ENCODE peak calls at places on chromosome 12, in ten cellular contexts. One of them, this sample, is unnamed.

GRCh38 chr12:51827925-51828818 is 20.3 kb downstream of the FIGNL2 start:
- DNase-seq in lower leg skin: no peak
- DNase-seq in stimulated activated CD4-positive, alpha-beta T cell treated with anti-CD3 and anti-CD28 coated beads, Interleukin-2, amount 100 ng/mL, for 24 hours: peak
- DNase-seq in T follicular helper cell: no peak
- DNase-seq in bronchial epithelial cell: peak
- DNase-seq in LoVo: peak
- DNase-seq in Right ventricle myocardium superior: no peak
- DNase-seq in RPMI8226: peak
- DNase-seq in central memory CD4-positive, alpha-beta T cell: no peak
- DNase-seq in H7: no peak
- DNase-seq in this sample: peak

GRCh38 chr12:76080017-76080728 is 4.3 kb downstream of the NAP1L1 start:
- DNase-seq in T follicular helper cell: no peak
- DNase-seq in stimulated activated CD4-positive, alpha-beta T cell treated with anti-CD3 and anti-CD28 coated beads, Interleukin-2, amount 100 ng/mL, for 24 hours: no peak
- DNase-seq in Right ventricle myocardium superior: no peak
- DNase-seq in bronchial epithelial cell: no peak
- DNase-seq in H7: no peak
- DNase-seq in central memory CD4-positive, alpha-beta T cell: no peak
- DNase-seq in RPMI8226: no peak
- DNase-seq in LoVo: no peak
- DNase-seq in lower leg skin: no peak
- DNase-seq in this sample: no peak

GRCh38 chr12:118494776-118495175 is 118.4 kb downstream of the SUDS3 start:
- DNase-seq in central memory CD4-positive, alpha-beta T cell: no peak
- DNase-seq in stimulated activated CD4-positive, alpha-beta T cell treated with anti-CD3 and anti-CD28 coated beads, Interleukin-2, amount 100 ng/mL, for 24 hours: no peak
- DNase-seq in RPMI8226: no peak
- DNase-seq in bronchial epithelial cell: peak
- DNase-seq in LoVo: no peak
- DNase-seq in Right ventricle myocardium superior: no peak
- DNase-seq in H7: no peak
- DNase-seq in T follicular helper cell: no peak
- DNase-seq in lower leg skin: no peak
- DNase-seq in this sample: no peak

GRCh38 chr12:56128669-56129209 is 672 bp downstream of the ESYT1 start:
- DNase-seq in central memory CD4-positive, alpha-beta T cell: no peak
- DNase-seq in H7: peak
- DNase-seq in LoVo: no peak
- DNase-seq in Right ventricle myocardium superior: no peak
- DNase-seq in RPMI8226: no peak
- DNase-seq in stimulated activated CD4-positive, alpha-beta T cell treated with anti-CD3 and anti-CD28 coated beads, Interleukin-2, amount 100 ng/mL, for 24 hours: no peak
- DNase-seq in lower leg skin: peak
- DNase-seq in T follicular helper cell: no peak
- DNase-seq in bronchial epithelial cell: peak
- DNase-seq in this sample: peak

GRCh38 chr12:131642101-131642540 is 68.8 kb upstream of the SFSWAP start:
- DNase-seq in bronchial epithelial cell: no peak
- DNase-seq in Right ventricle myocardium superior: no peak
- DNase-seq in lower leg skin: no peak
- DNase-seq in RPMI8226: no peak
- DNase-seq in T follicular helper cell: no peak
- DNase-seq in central memory CD4-positive, alpha-beta T cell: no peak
- DNase-seq in stimulated activated CD4-positive, alpha-beta T cell treated with anti-CD3 and anti-CD28 coated beads, Interleukin-2, amount 100 ng/mL, for 24 hours: no peak
- DNase-seq in H7: peak
- DNase-seq in LoVo: no peak
- DNase-seq in this sample: no peak

GRCh38 chr12:104420868-104421267 is 35.9 kb upstream of the CHST11 start:
- DNase-seq in T follicular helper cell: no peak
- DNase-seq in stimulated activated CD4-positive, alpha-beta T cell treated with anti-CD3 and anti-CD28 coated beads, Interleukin-2, amount 100 ng/mL, for 24 hours: no peak
- DNase-seq in central memory CD4-positive, alpha-beta T cell: no peak
- DNase-seq in lower leg skin: no peak
- DNase-seq in RPMI8226: no peak
- DNase-seq in H7: no peak
- DNase-seq in Right ventricle myocardium superior: no peak
- DNase-seq in LoVo: no peak
- DNase-seq in bronchial epithelial cell: peak
- DNase-seq in this sample: no peak

GRCh38 chr12:80053048-80053790 is 46.1 kb upstream of the OTOGL start:
- DNase-seq in Right ventricle myocardium superior: peak
- DNase-seq in H7: no peak
- DNase-seq in LoVo: no peak
- DNase-seq in lower leg skin: peak
- DNase-seq in T follicular helper cell: no peak
- DNase-seq in bronchial epithelial cell: no peak
- DNase-seq in stimulated activated CD4-positive, alpha-beta T cell treated with anti-CD3 and anti-CD28 coated beads, Interleukin-2, amount 100 ng/mL, for 24 hours: no peak
- DNase-seq in RPMI8226: peak
- DNase-seq in central memory CD4-positive, alpha-beta T cell: no peak
- DNase-seq in this sample: no peak

GRCh38 chr12:109147954-109148353 is 31.6 kb downstream of the ACACB start:
- DNase-seq in LoVo: no peak
- DNase-seq in Right ventricle myocardium superior: no peak
- DNase-seq in H7: no peak
- DNase-seq in RPMI8226: no peak
- DNase-seq in T follicular helper cell: no peak
- DNase-seq in lower leg skin: no peak
- DNase-seq in stimulated activated CD4-positive, alpha-beta T cell treated with anti-CD3 and anti-CD28 coated beads, Interleukin-2, amount 100 ng/mL, for 24 hours: no peak
- DNase-seq in bronchial epithelial cell: no peak
- DNase-seq in central memory CD4-positive, alpha-beta T cell: no peak
- DNase-seq in this sample: no peak

GRCh38 chr12:39723831-39724230 is 104.2 kb upstream of the ABCD2 start:
- DNase-seq in bronchial epithelial cell: peak
- DNase-seq in T follicular helper cell: no peak
- DNase-seq in RPMI8226: no peak
- DNase-seq in stimulated activated CD4-positive, alpha-beta T cell treated with anti-CD3 and anti-CD28 coated beads, Interleukin-2, amount 100 ng/mL, for 24 hours: no peak
- DNase-seq in H7: no peak
- DNase-seq in central memory CD4-positive, alpha-beta T cell: no peak
- DNase-seq in LoVo: no peak
- DNase-seq in lower leg skin: no peak
- DNase-seq in Right ventricle myocardium superior: peak
- DNase-seq in this sample: no peak

GRCh38 chr12:96305665-96306064 is 94.6 kb downstream of the CDK17 start:
- DNase-seq in central memory CD4-positive, alpha-beta T cell: no peak
- DNase-seq in RPMI8226: no peak
- DNase-seq in H7: no peak
- DNase-seq in Right ventricle myocardium superior: no peak
- DNase-seq in T follicular helper cell: no peak
- DNase-seq in lower leg skin: no peak
- DNase-seq in LoVo: no peak
- DNase-seq in bronchial epithelial cell: no peak
- DNase-seq in stimulated activated CD4-positive, alpha-beta T cell treated with anti-CD3 and anti-CD28 coated beads, Interleukin-2, amount 100 ng/mL, for 24 hours: no peak
- DNase-seq in this sample: no peak

GRCh38 chr12:47805417-47805816 is 14.3 kb downstream of the HDAC7 start:
- DNase-seq in LoVo: no peak
- DNase-seq in central memory CD4-positive, alpha-beta T cell: no peak
- DNase-seq in bronchial epithelial cell: no peak
- DNase-seq in stimulated activated CD4-positive, alpha-beta T cell treated with anti-CD3 and anti-CD28 coated beads, Interleukin-2, amount 100 ng/mL, for 24 hours: no peak
- DNase-seq in T follicular helper cell: no peak
- DNase-seq in lower leg skin: no peak
- DNase-seq in H7: no peak
- DNase-seq in Right ventricle myocardium superior: no peak
- DNase-seq in RPMI8226: no peak
- DNase-seq in this sample: no peak

GRCh38 chr12:116360579-116361403 is 83.3 kb upstream of the MED13L start:
- DNase-seq in bronchial epithelial cell: no peak
- DNase-seq in LoVo: no peak
- DNase-seq in lower leg skin: no peak
- DNase-seq in Right ventricle myocardium superior: no peak
- DNase-seq in T follicular helper cell: no peak
- DNase-seq in H7: no peak
- DNase-seq in RPMI8226: peak
- DNase-seq in central memory CD4-positive, alpha-beta T cell: no peak
- DNase-seq in stimulated activated CD4-positive, alpha-beta T cell treated with anti-CD3 and anti-CD28 coated beads, Interleukin-2, amount 100 ng/mL, for 24 hours: no peak
- DNase-seq in this sample: no peak

GRCh38 chr12:2248087-2248900 is 195.5 kb downstream of the CACNA1C start:
- DNase-seq in RPMI8226: no peak
- DNase-seq in T follicular helper cell: no peak
- DNase-seq in H7: no peak
- DNase-seq in Right ventricle myocardium superior: no peak
- DNase-seq in central memory CD4-positive, alpha-beta T cell: no peak
- DNase-seq in lower leg skin: no peak
- DNase-seq in bronchial epithelial cell: no peak
- DNase-seq in stimulated activated CD4-positive, alpha-beta T cell treated with anti-CD3 and anti-CD28 coated beads, Interleukin-2, amount 100 ng/mL, for 24 hours: no peak
- DNase-seq in LoVo: no peak
- DNase-seq in this sample: no peak

GRCh38 chr12:125172231-125172850 is 107.1 kb downstream of the AACS start:
- DNase-seq in LoVo: no peak
- DNase-seq in T follicular helper cell: no peak
- DNase-seq in central memory CD4-positive, alpha-beta T cell: no peak
- DNase-seq in stimulated activated CD4-positive, alpha-beta T cell treated with anti-CD3 and anti-CD28 coated beads, Interleukin-2, amount 100 ng/mL, for 24 hours: no peak
- DNase-seq in H7: no peak
- DNase-seq in RPMI8226: no peak
- DNase-seq in bronchial epithelial cell: no peak
- DNase-seq in Right ventricle myocardium superior: no peak
- DNase-seq in lower leg skin: no peak
- DNase-seq in this sample: no peak

GRCh38 chr12:2140858-2141519 is 88.2 kb downstream of the CACNA1C start:
- DNase-seq in Right ventricle myocardium superior: no peak
- DNase-seq in bronchial epithelial cell: no peak
- DNase-seq in central memory CD4-positive, alpha-beta T cell: no peak
- DNase-seq in lower leg skin: no peak
- DNase-seq in RPMI8226: no peak
- DNase-seq in H7: no peak
- DNase-seq in T follicular helper cell: no peak
- DNase-seq in stimulated activated CD4-positive, alpha-beta T cell treated with anti-CD3 and anti-CD28 coated beads, Interleukin-2, amount 100 ng/mL, for 24 hours: no peak
- DNase-seq in LoVo: no peak
- DNase-seq in this sample: no peak

GRCh38 chr12:117032593-117033381 is 66.4 kb downstream of the TESC start:
- DNase-seq in T follicular helper cell: no peak
- DNase-seq in lower leg skin: no peak
- DNase-seq in central memory CD4-positive, alpha-beta T cell: no peak
- DNase-seq in H7: peak
- DNase-seq in stimulated activated CD4-positive, alpha-beta T cell treated with anti-CD3 and anti-CD28 coated beads, Interleukin-2, amount 100 ng/mL, for 24 hours: no peak
- DNase-seq in Right ventricle myocardium superior: peak
- DNase-seq in LoVo: no peak
- DNase-seq in RPMI8226: no peak
- DNase-seq in bronchial epithelial cell: no peak
- DNase-seq in this sample: no peak

This sample was measured in T-helper 1 cell.